ENCODE peak calls at places on chromosomes 5 and 9, in eight cellular contexts. E, R, S, C, V, H, M and X are unnamed samples.

GRCh38 chr9:89999176-89999533 is 394.3 kb downstream of the GADD45G start:
- DNase-seq in H (no peak), S (peak; percentile 70), M (no peak), C (no peak), E (no peak), V (no peak), R (no peak), X (no peak)

GRCh38 chr5:125142439-125142838 is 396.0 kb upstream of the ZNF608 start:
- DNase-seq in H (no peak), M (no peak), V (no peak), E (no peak), S (no peak), C (no peak), R (no peak), X (no peak)

GRCh38 chr9:135087489-135087791 is at the start of gene OLFM1:
- DNase-seq in V (peak; percentile 35), M (peak; percentile 87), E (peak; percentile 74), R (no peak), H (peak; percentile 9), S (peak; percentile 84), C (no peak), X (peak; percentile 84)

GRCh38 chr9:35980289-35981011 is 22.5 kb upstream of the OR2S2 start:
- DNase-seq in M (no peak), C (no peak), V (no peak), H (no peak), R (no peak), E (no peak), S (no peak), X (no peak)

GRCh38 chr5:180990889-180991257 is 2.2 kb downstream of the BTNL3 start:
- DNase-seq in C (no peak), H (no peak), S (no peak), M (no peak), V (no peak), R (no peak), E (no peak), X (no peak)

GRCh38 chr5:173913686-173914321 is 25.7 kb downstream of the CPEB4 start:
- DNase-seq in V (no peak), H (no peak), R (no peak), E (no peak), M (no peak), C (no peak), S (no peak), X (no peak)

GRCh38 chr9:72041775-72042194 is 18.6 kb downstream of the C9orf57 start:
- DNase-seq in S (peak; percentile 76), H (no peak), R (no peak), M (peak; percentile 59), V (no peak), C (no peak), E (peak; percentile 93), X (peak; percentile 26)

GRCh38 chr9:84137968-84138367 is 157.4 kb downstream of the RMI1 start:
- DNase-seq in E (peak; percentile 68), S (no peak), H (peak; percentile 26), V (no peak), M (no peak), C (no peak), R (no peak), X (no peak)

GRCh38 chr9:79184821-79185220 is 386.9 kb upstream of the TLE4 start:
- DNase-seq in M (no peak), R (no peak), S (no peak), V (no peak), C (no peak), E (peak; percentile 6), H (no peak), X (no peak)